ENCODE peak calls at places on chromosomes 2 and 18, in nine cellular contexts. O is H54; B is T1000; V is kidney glomerular epithelial cell; A is amniotic stem cell; U is HCEC 1CT; R is stimulated activated CD4-positive, alpha-beta T cell treated with anti-CD3 and anti-CD28 coated beads, Interleukin-4, amount 100 ng/mL, for 24 hours; E is foreskin fibroblast; L is activated T-cell treated with anti-CD3 and anti-CD28 coated beads for 1 hour. X is an unnamed sample.
A peak's percentile ranks its signal among the peaks of the same experiment; 100 is the strongest.

GRCh38 chr2:21142149-21142548 is 18.4 kb downstream of the TDRD15 start:
- DNase-seq in O (no peak), B (no peak), V (no peak), A (no peak), U (no peak), R (no peak), E (no peak), L (no peak), X (no peak)

GRCh38 chr18:36849288-36850011 is 20.5 kb downstream of the KIAA1328 start:
- DNase-seq in O (no peak), B (no peak), V (no peak), A (no peak), U (no peak), R (no peak), E (peak; percentile 42), L (no peak), X (no peak)

GRCh38 chr2:161419338-161419965 is 3.4 kb downstream of the TBR1 start:
- DNase-seq in O (no peak), B (no peak), V (no peak), A (no peak), U (no peak), R (no peak), E (no peak), L (no peak), X (no peak)

GRCh38 chr2:23509071-23509470 is 124.1 kb downstream of the KLHL29 start:
- DNase-seq in O (no peak), B (no peak), V (no peak), A (no peak), U (no peak), R (no peak), E (no peak), L (no peak), X (no peak)

GRCh38 chr2:219294356-219295351 is 14.5 kb downstream of the PTPRN start:
- DNase-seq in O (peak; percentile 87), B (peak; percentile 63), V (peak; percentile 74), A (peak; percentile 36), U (peak; percentile 67), R (peak; percentile 89), E (peak; percentile 68), L (peak; percentile 86), X (peak; percentile 80)

GRCh38 chr2:130351495-130352125 is 4.2 kb upstream of the PTPN18 start:
- DNase-seq in O (no peak), B (no peak), V (no peak), A (no peak), U (no peak), R (no peak), E (no peak), L (no peak), X (no peak)

GRCh38 chr2:232544674-232545073 is 5.2 kb downstream of the CHRNG start:
- DNase-seq in O (no peak), B (no peak), V (no peak), A (no peak), U (no peak), R (no peak), E (no peak), L (no peak), X (no peak)

GRCh38 chr2:13227543-13227942 is 510.8 kb downstream of the TRIB2 start:
- DNase-seq in O (no peak), B (no peak), V (no peak), A (no peak), U (no peak), R (no peak), E (no peak), L (no peak), X (no peak)

GRCh38 chr2:7007846-7008741 is 90.9 kb downstream of the RNF144A start:
- DNase-seq in O (peak; percentile 39), B (peak; percentile 80), V (no peak), A (no peak), U (no peak), R (no peak), E (no peak), L (no peak), X (no peak)

GRCh38 chr2:43448822-43449110 is 147.1 kb downstream of the THADA start:
- DNase-seq in O (no peak), B (no peak), V (no peak), A (no peak), U (no peak), R (no peak), E (no peak), L (no peak), X (no peak)

GRCh38 chr18:1104265-1104792 is 199.7 kb downstream of the ADCYAP1 start:
- DNase-seq in O (no peak), B (no peak), V (no peak), A (no peak), U (no peak), R (no peak), E (no peak), L (no peak), X (no peak)

GRCh38 chr2:130828461-130828860 is 8.3 kb upstream of the ARHGEF4 start:
- DNase-seq in O (no peak), B (no peak), V (no peak), A (no peak), U (no peak), R (no peak), E (no peak), L (no peak), X (no peak)

GRCh38 chr2:148756292-148756975 is 111.9 kb downstream of the EPC2 start:
- DNase-seq in O (peak; percentile 19), B (no peak), V (no peak), A (no peak), U (peak; percentile 88), R (no peak), E (peak; percentile 79), L (no peak), X (peak; percentile 94)

GRCh38 chr2:60516383-60516811 is 37.1 kb downstream of the BCL11A start:
- DNase-seq in O (no peak), B (peak; percentile 40), V (no peak), A (peak; percentile 66), U (no peak), R (no peak), E (peak; percentile 56), L (no peak), X (peak; percentile 52)

GRCh38 chr2:215982465-215982875 is 30.9 kb downstream of the MREG start:
- DNase-seq in O (peak; percentile 55), B (no peak), V (no peak), A (no peak), U (peak; percentile 84), R (peak; percentile 43), E (peak; percentile 14), L (no peak), X (peak; percentile 95)

GRCh38 chr2:180202591-180202990 is 195.5 kb upstream of the CWC22 start:
- DNase-seq in O (no peak), B (no peak), V (no peak), A (no peak), U (no peak), R (no peak), E (no peak), L (no peak), X (no peak)

GRCh38 chr2:191165190-191165643 is 14.4 kb upstream of the STAT4 start:
- DNase-seq in O (no peak), B (peak; percentile 21), V (peak; percentile 70), A (peak; percentile 19), U (peak; percentile 70), R (peak; percentile 30), E (peak; percentile 53), L (no peak), X (peak; percentile 74)

GRCh38 chr2:46521215-46521683 is 41.9 kb downstream of the TMEM247 start:
- DNase-seq in O (no peak), B (peak; percentile 37), V (no peak), A (peak; percentile 5), U (peak; percentile 16), R (no peak), E (peak; percentile 59), L (no peak), X (no peak)

GRCh38 chr2:1512321-1513289 is 99.3 kb downstream of the TPO start:
- DNase-seq in O (no peak), B (no peak), V (no peak), A (no peak), U (no peak), R (no peak), E (no peak), L (no peak), X (no peak)

GRCh38 chr2:215748446-215748845 is 264.9 kb downstream of the MREG start:
- DNase-seq in O (no peak), B (no peak), V (no peak), A (no peak), U (no peak), R (no peak), E (peak; percentile 61), L (no peak), X (no peak)

GRCh38 chr2:217186565-217187218 is 326.8 kb upstream of the TNP1 start:
- DNase-seq in O (no peak), B (no peak), V (no peak), A (no peak), U (no peak), R (no peak), E (no peak), L (no peak), X (no peak)

GRCh38 chr2:19868705-19869550 is 32.9 kb downstream of the TTC32 start:
- DNase-seq in O (no peak), B (no peak), V (no peak), A (no peak), U (no peak), R (peak; percentile 55), E (peak; percentile 22), L (peak; percentile 62), X (no peak)

GRCh38 chr2:64711260-64711659 is 57.5 kb upstream of the SERTAD2 start:
- DNase-seq in O (no peak), B (no peak), V (no peak), A (no peak), U (no peak), R (no peak), E (no peak), L (no peak), X (peak; percentile 34)

GRCh38 chr2:150887926-150888325 is 373.7 kb downstream of the RBM43 start:
- DNase-seq in O (no peak), B (no peak), V (no peak), A (no peak), U (no peak), R (no peak), E (no peak), L (no peak), X (no peak)

GRCh38 chr2:187994464-187995331 is 297.0 kb upstream of the GULP1 start:
- DNase-seq in O (no peak), B (no peak), V (peak; percentile 5), A (no peak), U (peak; percentile 44), R (no peak), E (peak; percentile 78), L (no peak), X (peak; percentile 10)

GRCh38 chr2:200509227-200509607 is 651 bp downstream of the KCTD18 start:
- DNase-seq in O (peak; percentile 19), B (no peak), V (no peak), A (no peak), U (peak; percentile 28), R (peak; percentile 6), E (no peak), L (no peak), X (peak; percentile 42)

GRCh38 chr18:199214-199613 is 40.9 kb downstream of the USP14 start:
- DNase-seq in O (no peak), B (no peak), V (no peak), A (no peak), U (no peak), R (no peak), E (no peak), L (no peak), X (no peak)

GRCh38 chr2:100192300-100192699 is 49.9 kb upstream of the AFF3 start:
- DNase-seq in O (no peak), B (no peak), V (no peak), A (no peak), U (no peak), R (no peak), E (no peak), L (no peak), X (no peak)

GRCh38 chr18:47404845-47405244 is 153.4 kb upstream of the SKOR2 start:
- DNase-seq in O (no peak), B (no peak), V (no peak), A (no peak), U (no peak), R (no peak), E (no peak), L (no peak), X (no peak)

GRCh38 chr2:160306985-160307384 is 106.9 kb upstream of the ITGB6 start:
- DNase-seq in O (no peak), B (no peak), V (no peak), A (no peak), U (peak; percentile 86), R (no peak), E (peak; percentile 95), L (no peak), X (peak; percentile 75)

GRCh38 chr2:203706403-203706802 is at the start of gene CD28:
- DNase-seq in O (no peak), B (no peak), V (no peak), A (no peak), U (no peak), R (peak; percentile 91), E (no peak), L (peak; percentile 71), X (no peak)